ENCODE peak calls at places on chromosomes 13 and 19, in four cellular contexts. Y is CD4-positive, alpha-beta T cell; J is BJ; Z is AG04450. F is an unnamed sample.
A peak's percentile ranks its signal among the peaks of the same experiment; 100 is the strongest.

GRCh38 chr13:43783820-43784219 is 3.0 kb downstream of the ENOX1 start:
- DNase-seq in Y (no peak), J (no peak), Z (no peak), F (no peak)

GRCh38 chr13:71661921-71662320 is 205.1 kb downstream of the DACH1 start:
- DNase-seq in Y (no peak), J (peak; percentile 26), Z (no peak), F (no peak)

GRCh38 chr19:36245210-36246005 is 30.5 kb downstream of the ZNF146 start:
- DNase-seq in Y (no peak), J (no peak), Z (no peak), F (no peak)

GRCh38 chr13:22801402-22802003 is 379.3 kb upstream of the SGCG start:
- DNase-seq in Y (no peak), J (no peak), Z (no peak), F (no peak)

GRCh38 chr13:31096624-31097302 is 64.9 kb downstream of the HSPH1 start:
- DNase-seq in Y (no peak), J (no peak), Z (no peak), F (no peak)

GRCh38 chr19:7989071-7989575 is 16.3 kb downstream of the ELAVL1 start:
- DNase-seq in Y (no peak), J (no peak), Z (no peak), F (no peak)

GRCh38 chr19:40379446-40380198 is 10.4 kb downstream of the HIPK4 start:
- DNase-seq in Y (no peak), J (no peak), Z (no peak), F (no peak)

GRCh38 chr19:16447015-16447384 is 24.8 kb downstream of the EPS15L1 start:
- DNase-seq in Y (no peak), J (peak; percentile 38), Z (peak; percentile 70), F (peak; percentile 77)

GRCh38 chr13:65789815-65790214 is 1440.3 kb downstream of the PCDH9 start:
- DNase-seq in Y (no peak), J (no peak), Z (no peak), F (no peak)

GRCh38 chr19:831407-832369 is 4.1 kb downstream of the AZU1 start:
- DNase-seq in Y (no peak), J (no peak), Z (no peak), F (no peak)

GRCh38 chr19:38784224-38784623 is 4.8 kb upstream of the LGALS7B start:
- DNase-seq in Y (no peak), J (no peak), Z (no peak), F (no peak)

GRCh38 chr19:13781547-13781946 is 7.3 kb downstream of the C19orf53 start:
- DNase-seq in Y (no peak), J (peak; percentile 77), Z (no peak), F (no peak)

GRCh38 chr13:105442941-105443340 is 1092.5 kb downstream of the EFNB2 start:
- DNase-seq in Y (no peak), J (peak; percentile 87), Z (peak; percentile 95), F (no peak)

GRCh38 chr13:100875392-100876043 is 200.9 kb upstream of the TMTC4 start:
- DNase-seq in Y (no peak), J (peak; percentile 79), Z (peak; percentile 90), F (peak; percentile 35)

GRCh38 chr13:113848431-113849260 is 15.2 kb downstream of the GAS6 start:
- DNase-seq in Y (no peak), J (no peak), Z (no peak), F (no peak)

GRCh38 chr13:30639671-30640070 is 22.0 kb downstream of the USPL1 start:
- DNase-seq in Y (no peak), J (no peak), Z (no peak), F (no peak)

DNA sequence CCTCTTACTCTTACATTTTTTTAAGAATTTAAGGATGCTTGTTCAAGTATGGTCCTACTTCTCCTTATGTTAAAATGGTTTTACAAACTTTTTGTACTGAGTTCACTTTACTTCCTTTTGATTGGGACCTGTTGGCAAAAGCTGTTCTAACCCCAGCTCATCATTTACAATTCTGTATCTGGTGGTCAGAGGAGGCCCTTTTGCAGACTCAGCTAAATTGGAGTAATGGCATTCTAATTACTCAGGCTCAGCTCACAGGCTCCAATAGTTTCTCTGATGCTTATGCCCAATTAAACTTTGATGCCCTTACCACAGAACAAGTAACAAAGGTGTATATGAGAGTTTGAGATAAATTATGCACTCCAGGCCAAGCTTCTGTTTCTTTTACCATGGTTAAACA is 1632.0 kb downstream of the UQCRFS1 start:
- DNase-seq in Y (no peak), J (no peak), Z (no peak), F (no peak)
- TF ChIP-seq CTCF in Y (no peak), J (no peak), Z (no peak), F (no peak)

DNA sequence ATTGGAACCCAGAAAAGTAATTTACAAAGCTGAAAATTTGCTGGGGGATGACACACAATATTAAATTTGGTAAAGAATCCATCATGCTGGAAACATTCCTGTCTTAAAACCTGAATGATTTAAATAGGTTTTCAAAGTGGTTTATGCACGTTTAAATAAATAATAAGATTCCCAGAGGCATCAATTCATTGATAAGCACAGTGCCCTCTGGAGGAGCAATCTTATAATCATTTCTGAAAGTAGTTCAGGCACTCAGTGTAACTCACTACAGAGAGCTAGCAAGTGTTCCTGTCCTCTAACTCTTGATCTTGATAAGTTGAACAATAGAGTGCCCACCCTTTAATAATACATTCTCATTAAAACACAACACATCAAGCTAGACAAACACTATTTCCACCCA is 43.5 kb upstream of the SHISA2 start:
- DNase-seq in Y (no peak), J (no peak), Z (no peak), F (no peak)
- TF ChIP-seq CTCF in Y (no peak), J (no peak), Z (no peak), F (no peak)

GRCh38 chr13:108214511-108215383 is 589 bp downstream of the LIG4 start:
- DNase-seq in Y (no peak), J (no peak), Z (no peak), F (peak; percentile 32)

GRCh38 chr13:108218044-108218974 is at the start of gene ABHD13:
- DNase-seq in Y (peak; percentile 87), J (peak; percentile 41), Z (peak; percentile 70), F (peak; percentile 89)

GRCh38 chr13:108223850-108224503 is 5.8 kb downstream of the ABHD13 start:
- DNase-seq in Y (no peak), J (no peak), Z (no peak), F (no peak)

GRCh38 chr13:108215428-108215827 is at the start of gene LIG4:
- DNase-seq in Y (peak; percentile 88), J (peak; percentile 54), Z (peak; percentile 84), F (peak; percentile 90)

DNA sequence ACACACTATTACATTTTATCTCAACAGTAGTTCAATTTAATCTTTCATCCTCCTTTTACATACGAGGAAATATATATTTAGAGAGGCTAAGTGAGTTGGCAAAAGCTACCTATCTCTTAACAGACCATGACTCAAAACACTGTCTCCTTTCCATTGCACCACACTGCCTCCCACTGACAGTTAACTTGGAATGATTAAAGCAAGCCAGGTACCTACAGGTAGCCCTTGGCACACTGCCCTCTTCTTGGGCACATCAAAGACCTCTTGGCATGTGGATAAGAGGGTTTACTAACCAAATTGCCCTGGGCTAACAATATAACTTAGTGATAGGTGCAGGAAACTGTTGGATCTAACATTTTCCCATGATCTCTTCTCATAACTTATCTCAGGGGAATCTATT is 1.9 kb downstream of the ABHD13 start:
- DNase-seq in Y (no peak), J (no peak), Z (no peak), F (no peak)
- TF ChIP-seq CTCF in Y (no peak), J (no peak), Z (no peak), F (no peak)

GRCh38 chr19:3970808-3971598 is at the start of gene DAPK3:
- DNase-seq in Y (peak; percentile 85), J (peak; percentile 81), Z (peak; percentile 95), F (peak; percentile 96)
- TF ChIP-seq CTCF in Y (no peak), J (no peak), Z (no peak), F (no peak)

DNA sequence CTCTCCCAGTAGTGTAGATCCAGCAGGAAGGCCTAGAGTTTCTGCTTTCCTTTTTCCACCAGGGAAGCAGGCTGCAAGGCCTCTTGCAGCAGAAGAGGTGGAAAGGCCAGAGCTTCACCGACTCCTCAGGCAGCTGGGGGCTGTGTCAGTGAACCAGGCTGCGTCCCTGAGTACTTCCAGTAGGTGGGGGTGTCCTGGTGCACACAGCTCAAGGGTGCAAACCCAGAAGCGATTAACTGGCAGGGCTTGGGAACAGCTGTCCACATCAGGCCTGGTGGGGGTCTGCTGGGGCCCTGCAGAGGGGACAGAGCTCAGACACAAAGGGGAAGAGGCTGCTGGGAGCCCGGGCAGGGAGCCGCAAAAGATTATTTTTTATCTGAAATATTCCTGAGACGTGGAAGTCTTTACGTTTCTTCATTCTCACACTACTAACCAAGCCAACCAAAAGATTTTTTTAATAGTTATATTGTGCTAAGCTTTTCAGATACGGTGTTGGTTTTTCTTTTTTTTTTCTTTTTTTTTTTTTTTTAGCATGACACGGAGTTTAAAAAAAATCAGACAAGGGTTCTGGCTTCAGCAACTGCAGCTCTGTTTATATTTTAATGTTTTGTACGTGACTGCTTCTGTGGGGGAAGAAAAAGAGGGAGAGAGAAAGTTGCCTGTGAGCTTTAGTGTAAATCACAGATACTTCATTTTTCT is 11.0 kb downstream of the TSHZ3 start:
- DNase-seq in Y (no peak), J (no peak), Z (no peak), F (peak; percentile 55)
- TF ChIP-seq CTCF in Y (no peak), J (peak; percentile 78), Z (peak; percentile 85), F (peak; percentile 40)